ENCODE peak calls at places on chromosomes 13 and 19, in nine cellular contexts. L is naive B cell; K is hypothalamus; H is stimulated activated CD8-positive, alpha-beta memory T cell treated with anti-CD3 and anti-CD28 coated beads, Interleukin-12 subunit alpha, Interleukin-12 subunit beta, amount 100 ng/mL, for 1 hour; C is fibroblast of the aortic adventitia; M is GM04503; A is GM12865; I is tibial nerve; G is mucosa of gallbladder. U is an unnamed sample.

GRCh38 chr13:95298971-95299627 is 2.2 kb downstream of the ABCC4 start:
- DNase-seq in L (no peak), K (no peak), H (no peak), C (peak), M (no peak), A (peak), I (no peak), G (no peak), U (no peak)

GRCh38 chr19:29714953-29715694 is at the start of gene C19orf12:
- DNase-seq in L (peak), K (peak), H (no peak), C (peak), M (no peak), A (peak), I (no peak), G (no peak), U (peak)

GRCh38 chr13:67438465-67438864 is 208.3 kb upstream of the PCDH9 start:
- DNase-seq in L (no peak), K (no peak), H (no peak), C (no peak), M (no peak), A (no peak), I (no peak), G (no peak), U (no peak)

GRCh38 chr13:41639955-41640780 is 182.8 kb downstream of the RGCC start:
- DNase-seq in L (no peak), K (no peak), H (no peak), C (peak), M (peak), A (no peak), I (no peak), G (no peak), U (no peak)

GRCh38 chr13:46526763-46527162 is 26.2 kb upstream of the LRCH1 start:
- DNase-seq in L (no peak), K (no peak), H (no peak), C (no peak), M (no peak), A (peak), I (no peak), G (no peak), U (no peak)

GRCh38 chr19:44747739-44748425 is 626 bp upstream of the BCL3 start:
- DNase-seq in L (no peak), K (no peak), H (no peak), C (peak), M (no peak), A (no peak), I (peak), G (peak), U (no peak)

GRCh38 chr13:59425211-59425721 is 738.5 kb downstream of the DIAPH3 start:
- DNase-seq in L (no peak), K (no peak), H (no peak), C (peak), M (peak), A (no peak), I (no peak), G (no peak), U (no peak)

GRCh38 chr13:110551284-110551683 is 10.2 kb downstream of the RAB20 start:
- DNase-seq in L (no peak), K (no peak), H (no peak), C (no peak), M (no peak), A (no peak), I (no peak), G (no peak), U (no peak)

GRCh38 chr13:24228852-24229458 is 68.4 kb downstream of the SPATA13 start:
- DNase-seq in L (peak), K (no peak), H (no peak), C (peak), M (no peak), A (peak), I (peak), G (peak), U (no peak)

GRCh38 chr19:39795001-39795400 is 16.3 kb downstream of the LEUTX start:
- DNase-seq in L (no peak), K (no peak), H (no peak), C (no peak), M (no peak), A (peak), I (no peak), G (no peak), U (peak)

GRCh38 chr13:25319781-25320180 is 18.4 kb downstream of the NUP58 start:
- DNase-seq in L (no peak), K (no peak), H (no peak), C (no peak), M (no peak), A (no peak), I (no peak), G (no peak), U (no peak)

U was measured in NK-92 treated with Interleukin-12 subunit alpha and Interleukin-12 subunit beta, amount 100 ng/mL, for 24 hours.